ENCODE peak calls at places on chromosomes 5 and 9, in six cellular contexts. O is GM12891, Y is K562, Z is HepG2, F is H1, L is GM12878. K is an unnamed sample.

GRCh38 chr5:676699-677076 is 16.5 kb downstream of the TPPP start:
- DNase-seq in Z (no peak), O (no peak), Y (no peak), F (no peak), L (no peak), K (no peak)

GRCh38 chr5:123776761-123777160 is 264.8 kb downstream of the CSNK1G3 start:
- DNase-seq in O (no peak), L (no peak), F (no peak), Z (no peak), Y (no peak), K (no peak)

GRCh38 chr9:79598562-79599345 is 27.0 kb downstream of the TLE4 start:
- DNase-seq in O (no peak), Z (no peak), Y (no peak), F (no peak), L (no peak), K (no peak)

GRCh38 chr9:98479967-98480847 is 224.8 kb upstream of the TBC1D2 start:
- DNase-seq in Y (no peak), Z (peak; percentile 44), O (no peak), L (no peak), F (no peak), K (no peak)

GRCh38 chr9:22010881-22011625 is 1.9 kb upstream of the CDKN2B start:
- DNase-seq in Y (no peak), L (no peak), Z (peak; percentile 20), O (no peak), F (peak; percentile 78), K (no peak)

GRCh38 chr5:75690669-75691068 is 26.6 kb downstream of the POC5 start:
- DNase-seq in Y (no peak), F (no peak), O (no peak), L (no peak), Z (no peak), K (no peak)

GRCh38 chr9:125829743-125830142 is 82.6 kb downstream of the PBX3 start:
- DNase-seq in Z (no peak), F (no peak), Y (no peak), L (peak; percentile 54), O (no peak), K (no peak)

GRCh38 chr9:106220415-106220814 is 526.1 kb downstream of the TMEM38B start:
- DNase-seq in O (no peak), F (no peak), L (no peak), Y (no peak), Z (no peak), K (no peak)

GRCh38 chr9:130522233-130522808 is 57.1 kb upstream of the FUBP3 start:
- DNase-seq in Z (no peak), F (peak; percentile 74), O (no peak), Y (peak; percentile 44), L (no peak), K (no peak)

GRCh38 chr5:147361441-147362175 is 126.8 kb downstream of the STK32A start:
- DNase-seq in F (no peak), Y (no peak), Z (no peak), O (no peak), L (no peak), K (no peak)

GRCh38 chr9:113454914-113455761 is 8.4 kb upstream of the RGS3 start:
- DNase-seq in O (no peak), L (no peak), Y (peak; percentile 61), Z (peak; percentile 83), F (no peak), K (no peak)

DNA sequence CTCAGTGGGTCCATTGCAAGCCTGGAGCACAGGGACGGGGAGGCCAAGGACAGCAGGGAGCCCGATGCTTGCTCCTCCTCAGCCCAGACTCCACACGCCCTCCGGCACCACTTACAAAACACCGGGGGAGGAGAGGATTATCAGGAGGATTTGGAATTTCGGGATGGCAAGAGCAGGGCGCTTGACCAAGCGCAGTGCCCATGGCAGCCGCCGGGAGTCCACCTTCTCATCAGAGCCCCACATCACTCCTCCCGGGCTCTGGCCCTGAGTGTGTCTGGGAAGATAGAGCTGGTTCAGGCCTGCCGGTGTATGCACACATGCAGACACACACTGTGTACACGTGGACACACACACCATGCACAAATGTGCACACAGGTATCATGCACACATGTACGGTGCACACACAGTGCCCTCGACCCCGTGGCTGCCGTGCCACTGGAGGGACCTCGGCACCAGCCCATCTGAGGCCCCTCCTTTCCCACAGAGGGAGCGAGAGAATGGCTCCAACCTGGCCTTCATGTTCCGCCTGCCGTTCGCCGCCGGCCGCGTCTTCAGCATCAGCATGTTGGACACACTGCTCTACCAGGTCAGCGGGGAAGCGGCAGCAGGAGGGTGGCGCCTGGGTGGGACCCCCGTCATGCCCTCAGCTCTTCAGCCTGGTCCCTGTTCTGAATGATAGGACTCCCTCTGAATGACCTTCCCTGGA is 81.7 kb downstream of the KCNT1 start:
- DNase-seq in L (no peak), O (no peak), Z (no peak), F (no peak), Y (no peak), K (no peak)
- TF ChIP-seq TAF1 in L (no peak), O (no peak), Z (no peak), F (no peak), Y (no peak), K (no peak)

GRCh38 chr9:33159058-33159759 is 7.9 kb downstream of the B4GALT1 start:
- DNase-seq in Z (no peak), O (no peak), L (no peak), F (no peak), Y (no peak), K (no peak)
- TF ChIP-seq POLR2AphosphoS5 in Z (no peak), O (peak; percentile 12), L (no peak), F (no peak), Y (no peak), K (no peak)

GRCh38 chr9:70420267-70421019 is 6.0 kb upstream of the KLF9 start:
- DNase-seq in O (no peak), F (peak; percentile 82), Z (peak; percentile 87), Y (peak; percentile 67), L (no peak), K (peak; percentile 49)
- TF ChIP-seq POLR2A in O (no peak), F (no peak), Z (no peak), Y (peak; percentile 87), L (peak; percentile 28), K (no peak)

GRCh38 chr5:122138356-122138755 is 9.0 kb downstream of the ZNF474 start:
- DNase-seq in O (no peak), Z (no peak), Y (no peak), F (no peak), L (no peak), K (no peak)
- TF ChIP-seq TAF1 in O (no peak), Z (no peak), Y (no peak), F (no peak), L (no peak), K (no peak)

GRCh38 chr5:167587768-167588167 is 703.7 kb upstream of the WWC1 start:
- DNase-seq in Y (no peak), O (no peak), F (no peak), L (no peak), Z (peak; percentile 11), K (no peak)
- TF ChIP-seq POLR2AphosphoS5 in Y (no peak), O (no peak), F (no peak), L (no peak), Z (no peak), K (no peak)

GRCh38 chr5:173964491-173964890 is 24.5 kb upstream of the C5orf47 start:
- DNase-seq in O (no peak), Y (no peak), Z (no peak), L (no peak), F (no peak), K (no peak)

GRCh38 chr5:173962436-173962835 is 26.5 kb upstream of the C5orf47 start:
- DNase-seq in Y (no peak), Z (no peak), O (no peak), F (no peak), L (no peak), K (no peak)

GRCh38 chr5:173968154-173968553 is 20.8 kb upstream of the C5orf47 start:
- DNase-seq in L (no peak), Z (no peak), F (peak; percentile 61), Y (no peak), O (no peak), K (no peak)

GRCh38 chr5:173963107-173963506 is 25.9 kb upstream of the C5orf47 start:
- DNase-seq in F (no peak), O (no peak), Y (no peak), Z (no peak), L (no peak), K (no peak)

DNA sequence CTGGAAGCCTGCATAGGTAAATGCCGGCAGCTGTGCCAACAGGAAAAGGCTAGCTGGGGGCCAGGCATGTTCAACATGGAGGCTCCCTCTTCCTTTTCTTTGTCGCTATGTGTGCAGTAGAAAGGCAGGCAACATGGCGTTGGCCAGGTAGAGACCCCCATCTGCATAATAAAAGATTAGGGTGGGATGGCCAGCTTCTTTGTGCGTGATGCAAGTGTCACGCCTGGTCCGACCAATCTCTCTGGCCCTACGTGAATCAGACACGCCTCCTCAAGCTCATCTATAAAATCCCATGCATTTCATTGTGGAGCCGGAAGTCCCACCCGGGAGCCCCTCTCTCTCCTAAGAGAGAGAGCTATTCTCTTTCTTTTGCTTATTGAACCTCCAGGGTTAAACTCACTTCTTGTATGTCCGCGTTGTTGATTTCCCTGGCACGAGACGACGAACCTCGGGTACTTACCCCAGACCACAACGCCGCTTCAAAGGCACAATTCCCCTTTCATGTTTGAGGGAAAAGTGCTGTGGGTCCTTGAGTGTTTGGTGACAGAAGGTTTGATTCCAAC is 25.0 kb upstream of the C5orf47 start:
- DNase-seq in Z (no peak), L (no peak), Y (no peak), O (no peak), F (peak; percentile 58), K (no peak)
- TF ChIP-seq POLR2A in Z (no peak), L (no peak), Y (no peak), O (no peak), F (peak; percentile 88), K (no peak)

K was measured in GM12892.